ENCODE peak calls at places on chromosomes 5 and 9, in four cellular contexts. Q is HCT116, R is K562, J is HepG2. V is an unnamed sample.

GRCh38 chr9:90872835-90873294 is 71.2 kb downstream of the SYK start:
- DNase-seq in R (no peak), Q (no peak), J (no peak), V (no peak)

GRCh38 chr5:171432076-171432475 is 12.6 kb downstream of the FGF18 start:
- DNase-seq in R (no peak), J (no peak), Q (no peak), V (no peak)

GRCh38 chr9:120717194-120717593 is 2.9 kb upstream of the MEGF9 start:
- DNase-seq in R (no peak), Q (no peak), J (no peak), V (no peak)

GRCh38 chr9:104774831-104775573 is 11.1 kb downstream of the NIPSNAP3B start:
- DNase-seq in Q (no peak), R (peak; percentile 20), J (no peak), V (no peak)

GRCh38 chr5:36366883-36367282 is 65.2 kb upstream of the RANBP3L start:
- DNase-seq in Q (no peak), J (no peak), R (no peak), V (no peak)

GRCh38 chr9:26210338-26210851 is 532.2 kb upstream of the TUSC1 start:
- DNase-seq in J (no peak), Q (no peak), R (no peak), V (no peak)

GRCh38 chr5:134138416-134139376 is 24.2 kb downstream of the TCF7 start:
- DNase-seq in Q (no peak), J (no peak), R (no peak), V (no peak)

GRCh38 chr5:146446861-146447733 is at the start of gene TCERG1:
- DNase-seq in R (peak; percentile 90), Q (peak; percentile 100), J (peak; percentile 99), V (peak; percentile 99)

GRCh38 chr9:110340306-110340705 is 2.6 kb upstream of the TXNDC8 start:
- DNase-seq in J (peak; percentile 14), Q (peak; percentile 24), R (no peak), V (no peak)

GRCh38 chr9:100379862-100380261 is 27.1 kb upstream of the TEX10 start:
- DNase-seq in J (peak; percentile 53), Q (no peak), R (no peak), V (peak; percentile 13)
- TF ChIP-seq CTCF in J (no peak), Q (no peak), R (no peak), V (no peak)

GRCh38 chr5:159048298-159048697 is 51.4 kb downstream of the EBF1 start:
- DNase-seq in R (no peak), J (no peak), Q (no peak), V (no peak)

GRCh38 chr5:159052282-159053011 is 47.3 kb downstream of the EBF1 start:
- DNase-seq in R (no peak), Q (no peak), J (no peak), V (no peak)

GRCh38 chr5:159051431-159052281 is 48.1 kb downstream of the EBF1 start:
- DNase-seq in Q (no peak), J (no peak), R (no peak), V (no peak)

GRCh38 chr5:159049844-159050318 is 49.8 kb downstream of the EBF1 start:
- DNase-seq in Q (no peak), J (no peak), R (no peak), V (no peak)

DNA sequence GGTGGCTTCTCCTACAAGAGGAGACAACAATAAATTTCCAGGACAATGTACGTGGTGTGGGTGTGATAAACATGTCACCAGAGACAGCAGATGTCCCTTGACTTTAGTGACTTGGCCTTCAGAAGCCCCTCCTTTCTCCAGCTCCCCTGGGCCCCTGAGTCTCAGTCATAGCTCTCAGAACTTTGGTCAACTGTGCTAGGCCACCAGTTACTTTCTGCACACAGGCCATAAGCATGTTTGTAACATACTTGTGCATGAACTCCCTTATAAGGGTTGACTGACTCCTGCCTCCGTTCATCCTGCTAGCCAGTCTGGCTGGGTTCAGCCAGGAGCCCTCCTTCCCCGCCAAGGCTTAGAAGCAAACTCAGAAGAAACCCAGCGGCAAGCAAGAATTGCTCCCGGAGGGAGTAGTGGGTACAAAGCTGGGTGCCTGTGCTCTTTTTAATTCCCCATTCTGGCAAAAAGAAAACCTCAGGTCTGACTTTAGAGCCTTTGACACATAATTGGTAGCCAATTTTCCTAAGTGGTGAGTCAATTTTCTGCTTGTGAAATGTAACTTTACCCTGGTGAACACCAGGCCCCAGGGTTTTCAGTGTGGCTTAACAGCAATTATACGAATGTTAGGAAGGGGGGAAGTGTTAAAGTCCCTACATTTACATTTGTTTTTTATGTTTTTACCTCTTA is 49.2 kb downstream of the EBF1 start:
- DNase-seq in R (no peak), J (no peak), Q (no peak), V (no peak)
- TF ChIP-seq POLR2AphosphoS5 in R (no peak), J (no peak), Q (no peak), V (no peak)

DNA sequence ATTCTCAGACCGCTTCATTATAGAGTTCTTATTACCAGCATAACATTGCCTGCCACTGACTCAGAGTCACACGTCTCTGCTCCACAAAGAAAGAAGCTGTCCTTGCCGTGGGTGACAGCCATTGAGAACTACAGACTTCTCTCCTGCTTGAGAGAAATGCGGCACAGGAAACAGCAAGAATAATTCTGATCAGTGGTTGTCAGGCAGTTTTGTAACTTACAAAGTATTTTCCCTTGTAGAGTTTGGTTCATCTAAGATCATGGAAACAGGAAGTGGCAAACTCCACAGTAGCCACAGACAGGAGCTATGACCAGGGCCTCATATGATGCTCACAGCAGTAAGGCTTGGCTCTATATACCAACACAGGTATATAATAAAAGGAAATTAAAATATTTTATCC is 47.1 kb downstream of the KCNV2 start:
- DNase-seq in Q (no peak), R (no peak), J (no peak), V (no peak)
- TF ChIP-seq TCF7L2 in Q (no peak), R (no peak), J (no peak), V (no peak)

GRCh38 chr9:32350682-32351081 is 33.8 kb upstream of the ACO1 start:
- DNase-seq in Q (peak; percentile 10), J (peak; percentile 20), R (no peak), V (peak; percentile 4)
- TF ChIP-seq CTCF in Q (peak; percentile 8), J (peak; percentile 23), R (no peak), V (peak; percentile 45)

GRCh38 chr9:70100362-70100761 is 56.7 kb downstream of the MAMDC2 start:
- DNase-seq in R (no peak), Q (no peak), J (no peak), V (no peak)
- TF ChIP-seq POLR2AphosphoS5 in R (no peak), Q (no peak), J (no peak), V (no peak)

GRCh38 chr9:124858330-124859046 is 3.3 kb downstream of the RPL35 start:
- DNase-seq in J (no peak), Q (no peak), R (no peak), V (no peak)

GRCh38 chr9:124860582-124861341 is 995 bp downstream of the RPL35 start:
- DNase-seq in Q (no peak), R (no peak), J (no peak), V (no peak)

GRCh38 chr9:124857533-124858162 is 4.1 kb downstream of the RPL35 start:
- DNase-seq in Q (no peak), R (no peak), J (no peak), V (no peak)

GRCh38 chr9:124861342-124862229 is at the start of the genes ARPC5L and RPL35:
- DNase-seq in R (peak; percentile 96), Q (peak; percentile 83), J (peak; percentile 78), V (peak; percentile 59)

DNA sequence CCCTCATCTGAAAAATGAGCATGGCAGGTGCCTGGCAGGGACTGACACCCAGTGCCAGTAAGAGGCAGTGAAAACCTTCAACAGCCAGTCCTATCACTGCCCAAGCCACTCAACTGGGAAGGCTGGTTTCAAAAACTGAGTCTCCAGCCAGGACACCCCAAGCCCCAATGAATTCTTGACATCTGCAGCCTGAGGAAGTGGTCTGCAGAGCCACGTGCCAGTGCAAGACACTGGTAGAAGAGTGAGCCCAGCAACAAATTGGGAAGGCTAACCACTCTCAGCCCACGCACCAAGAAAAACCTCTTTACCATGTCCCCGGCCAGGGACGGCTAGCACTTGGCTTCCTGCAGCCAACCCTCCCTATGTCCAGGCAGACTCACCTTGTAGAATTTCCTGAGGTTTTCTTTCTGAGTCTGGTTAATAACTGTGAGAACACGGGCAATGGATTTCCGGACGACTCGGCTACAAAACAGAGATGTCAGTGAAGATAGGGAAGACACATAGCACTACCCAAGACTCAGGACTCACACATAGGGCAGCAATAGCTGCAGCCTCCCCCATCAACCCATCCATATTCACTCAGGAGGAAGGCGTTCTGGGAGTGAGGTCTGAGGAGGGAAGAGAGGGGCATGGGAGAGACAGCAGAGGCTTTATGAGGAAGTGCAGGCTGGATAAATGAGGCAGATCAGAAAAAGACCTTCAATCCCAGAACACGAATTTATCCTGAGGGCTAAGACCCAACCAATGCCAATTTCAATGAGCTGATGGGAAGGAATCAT is 1.8 kb downstream of the RPL35 start:
- DNase-seq in J (no peak), R (no peak), Q (no peak), V (no peak)
- TF ChIP-seq TCF7L2 in J (no peak), R (no peak), Q (no peak), V (no peak)

GRCh38 chr5:174402224-174402812 is 322.1 kb upstream of the MSX2 start:
- DNase-seq in R (no peak), J (no peak), Q (no peak), V (no peak)
- TF ChIP-seq CTCF in R (no peak), J (no peak), Q (no peak), V (peak; percentile 39)

GRCh38 chr9:4796530-4796929 is 3.8 kb downstream of the RCL1 start:
- DNase-seq in Q (no peak), R (no peak), J (no peak), V (no peak)

GRCh38 chr9:4793412-4794005 is 765 bp downstream of the RCL1 start:
- DNase-seq in J (no peak), Q (no peak), R (no peak), V (no peak)

GRCh38 chr9:4788703-4789102 is 4.0 kb upstream of the RCL1 start:
- DNase-seq in Q (no peak), R (no peak), J (no peak), V (no peak)

GRCh38 chr9:4792054-4792571 is 631 bp upstream of the RCL1 start:
- DNase-seq in J (no peak), Q (no peak), R (no peak), V (no peak)

GRCh38 chr9:4792572-4793411 is at the start of gene RCL1:
- DNase-seq in R (peak; percentile 92), J (peak; percentile 88), Q (peak; percentile 82), V (peak; percentile 20)
- TF ChIP-seq POLR2AphosphoS5 in R (no peak), J (peak; percentile 71), Q (peak; percentile 78), V (no peak)

V was measured in Panc1.